ENCODE peak calls at places on chromosome 15, in eight cellular contexts. P, X, W, R, O, A, Y and L are unnamed samples.

GRCh38 chr15:91882858-91883586 is 29.5 kb downstream of the SLCO3A1 start:
- DNase-seq in P (no peak), X (no peak), W (no peak), R (peak), O (peak), A (no peak), Y (no peak), L (no peak)

GRCh38 chr15:48031973-48032372 is 88.8 kb upstream of the SLC24A5 start:
- DNase-seq in P (no peak), X (no peak), W (no peak), R (no peak), O (no peak), A (no peak), Y (no peak), L (no peak)

GRCh38 chr15:76988874-76989780 is 5.8 kb upstream of the PSTPIP1 start:
- DNase-seq in P (no peak), X (no peak), W (no peak), R (no peak), O (no peak), A (no peak), Y (peak), L (no peak)

GRCh38 chr15:26771917-26772587 is 814 bp downstream of the GABRB3 start:
- DNase-seq in P (no peak), X (peak), W (peak), R (no peak), O (no peak), A (no peak), Y (no peak), L (no peak)

GRCh38 chr15:77083381-77084160 is 12.7 kb upstream of the TSPAN3 start:
- DNase-seq in P (peak), X (no peak), W (peak), R (peak), O (peak), A (peak), Y (peak), L (peak)

GRCh38 chr15:70153948-70154439 is 56.3 kb upstream of the TLE3 start:
- DNase-seq in P (no peak), X (no peak), W (no peak), R (no peak), O (no peak), A (no peak), Y (no peak), L (no peak)

GRCh38 chr15:23372284-23372683 is 17.7 kb downstream of the GOLGA8S start:
- DNase-seq in P (peak), X (no peak), W (no peak), R (no peak), O (no peak), A (no peak), Y (no peak), L (peak)

GRCh38 chr15:24848050-24848449 is 106.7 kb upstream of the SNRPN start:
- DNase-seq in P (no peak), X (peak), W (peak), R (peak), O (peak), A (peak), Y (no peak), L (peak)

GRCh38 chr15:44289352-44289790 is 852 bp downstream of the GOLM2 start:
- DNase-seq in P (no peak), X (no peak), W (no peak), R (no peak), O (no peak), A (no peak), Y (no peak), L (peak)

GRCh38 chr15:92638709-92639365 is 16.7 kb downstream of the FAM174B start:
- DNase-seq in P (no peak), X (peak), W (peak), R (no peak), O (no peak), A (no peak), Y (no peak), L (no peak)

GRCh38 chr15:57890351-57890750 is 175.2 kb downstream of the ALDH1A2 start:
- DNase-seq in P (no peak), X (no peak), W (no peak), R (peak), O (no peak), A (no peak), Y (no peak), L (peak)

GRCh38 chr15:51755790-51756189 is 4.4 kb downstream of the TMOD2 start:
- DNase-seq in P (no peak), X (no peak), W (no peak), R (no peak), O (no peak), A (no peak), Y (no peak), L (no peak)

GRCh38 chr15:52150043-52150825 is 37.7 kb upstream of the BCL2L10 start:
- DNase-seq in P (no peak), X (no peak), W (no peak), R (no peak), O (no peak), A (no peak), Y (no peak), L (no peak)

GRCh38 chr15:35657679-35658201 is 111.8 kb upstream of the DPH6 start:
- DNase-seq in P (peak), X (no peak), W (no peak), R (peak), O (no peak), A (no peak), Y (no peak), L (peak)

GRCh38 chr15:72947709-72948108 is 104.6 kb upstream of the NEO1 start:
- DNase-seq in P (no peak), X (no peak), W (no peak), R (no peak), O (no peak), A (no peak), Y (no peak), L (no peak)

GRCh38 chr15:44550256-44550655 is 13.3 kb downstream of the EIF3J start:
- DNase-seq in P (peak), X (no peak), W (no peak), R (peak), O (no peak), A (no peak), Y (no peak), L (peak)

GRCh38 chr15:64456634-64457108 is 3.7 kb upstream of the ZNF609 start:
- DNase-seq in P (no peak), X (no peak), W (no peak), R (peak), O (no peak), A (no peak), Y (no peak), L (peak)

GRCh38 chr15:49152552-49153337 is 2.7 kb downstream of the COPS2 start:
- DNase-seq in P (no peak), X (no peak), W (no peak), R (no peak), O (no peak), A (no peak), Y (no peak), L (no peak)

GRCh38 chr15:33226559-33227181 is 32.2 kb upstream of the FMN1 start:
- DNase-seq in P (peak), X (peak), W (peak), R (no peak), O (no peak), A (peak), Y (peak), L (peak)

GRCh38 chr15:28961391-28961790 is 75.6 kb downstream of the APBA2 start:
- DNase-seq in P (no peak), X (no peak), W (no peak), R (no peak), O (no peak), A (no peak), Y (no peak), L (no peak)

GRCh38 chr15:83486363-83486762 is 39.2 kb downstream of the SH3GL3 start:
- DNase-seq in P (no peak), X (no peak), W (no peak), R (no peak), O (no peak), A (no peak), Y (no peak), L (no peak)

GRCh38 chr15:71455107-71455506 is 339.8 kb downstream of the THSD4 start:
- DNase-seq in P (no peak), X (no peak), W (no peak), R (no peak), O (no peak), A (no peak), Y (no peak), L (peak)

GRCh38 chr15:28018291-28019044 is 80.6 kb downstream of the OCA2 start:
- DNase-seq in P (no peak), X (no peak), W (no peak), R (no peak), O (no peak), A (no peak), Y (no peak), L (no peak)

GRCh38 chr15:59801649-59802048 is 112.5 kb upstream of the BNIP2 start:
- DNase-seq in P (no peak), X (no peak), W (no peak), R (no peak), O (no peak), A (no peak), Y (no peak), L (no peak)

GRCh38 chr15:44033894-44034293 is 161.2 kb downstream of the FRMD5 start:
- DNase-seq in P (no peak), X (no peak), W (peak), R (peak), O (no peak), A (peak), Y (no peak), L (peak)

GRCh38 chr15:60118146-60118545 is 114.0 kb downstream of the FOXB1 start:
- DNase-seq in P (no peak), X (no peak), W (no peak), R (no peak), O (no peak), A (no peak), Y (no peak), L (no peak)

GRCh38 chr15:81160312-81161214 is 26.5 kb downstream of the CFAP161 start:
- DNase-seq in P (no peak), X (no peak), W (no peak), R (peak), O (peak), A (no peak), Y (no peak), L (peak)

GRCh38 chr15:25481208-25481862 is 42.5 kb upstream of the UBE3A start:
- DNase-seq in P (no peak), X (peak), W (peak), R (no peak), O (no peak), A (peak), Y (no peak), L (no peak)

GRCh38 chr15:88802991-88803240 is 320 bp upstream of the ACAN start:
- DNase-seq in P (no peak), X (peak), W (no peak), R (no peak), O (no peak), A (no peak), Y (no peak), L (no peak)

GRCh38 chr15:80780416-80781221 is 1.4 kb downstream of the CEMIP start:
- DNase-seq in P (peak), X (no peak), W (peak), R (peak), O (peak), A (peak), Y (no peak), L (peak)

GRCh38 chr15:71512281-71513016 is 297.9 kb upstream of the NR2E3 start:
- DNase-seq in P (no peak), X (no peak), W (no peak), R (no peak), O (no peak), A (no peak), Y (no peak), L (peak)

GRCh38 chr15:66747866-66748265 is 45.8 kb downstream of the SMAD6 start:
- DNase-seq in P (peak), X (no peak), W (no peak), R (peak), O (no peak), A (no peak), Y (no peak), L (no peak)

GRCh38 chr15:34588046-34588674 is 4.7 kb upstream of the GOLGA8B start:
- DNase-seq in P (peak), X (peak), W (peak), R (peak), O (no peak), A (peak), Y (peak), L (peak)

GRCh38 chr15:66819084-66819483 is 117.0 kb downstream of the SMAD6 start:
- DNase-seq in P (no peak), X (no peak), W (no peak), R (no peak), O (no peak), A (no peak), Y (no peak), L (no peak)

DNA sequence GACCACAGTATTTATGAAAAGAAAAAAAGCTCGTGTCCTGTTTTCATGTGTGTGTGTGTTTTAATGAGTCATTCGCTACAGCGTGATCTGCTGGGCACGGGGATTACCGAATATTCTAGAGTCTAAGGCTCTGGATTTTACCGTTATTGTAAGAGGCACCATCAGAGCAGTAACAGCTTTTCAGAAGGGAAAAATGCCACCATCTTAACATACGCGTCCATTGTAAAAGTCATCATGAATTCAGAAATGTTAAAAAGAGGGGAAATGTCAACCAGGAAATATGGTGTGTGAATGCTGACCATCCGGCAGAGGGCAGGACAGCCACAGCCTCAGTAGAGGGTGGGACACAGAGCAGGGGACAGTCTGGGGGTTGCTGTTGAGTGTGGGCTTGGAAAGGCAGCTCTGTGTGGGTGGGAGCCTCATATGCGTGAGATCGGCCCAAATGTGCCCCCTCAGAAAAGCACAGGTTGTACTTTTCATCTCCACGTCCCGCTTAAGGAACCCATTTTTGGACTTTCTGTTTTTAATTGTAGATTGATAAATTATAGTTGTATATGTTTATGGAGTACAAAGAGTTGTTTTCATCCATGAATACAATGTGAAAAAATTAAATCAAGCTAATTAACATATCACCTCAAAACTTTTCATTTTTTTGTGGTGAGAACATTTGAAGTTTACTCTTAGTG is 69.6 kb downstream of the ASB7 start:
- DNase-seq in P (peak), X (peak), W (no peak), R (peak), O (no peak), A (peak), Y (no peak), L (peak)
- TF ChIP-seq CTCF in P (peak), X (peak), W (peak), R (peak), O (peak), A (peak), Y (no peak), L (peak)

GRCh38 chr15:97235285-97235985 is 725.1 kb upstream of the ARRDC4 start:
- DNase-seq in P (peak), X (peak), W (peak), R (peak), O (peak), A (peak), Y (peak), L (peak)
- H3K4me3 ChIP-seq in P (peak), X (no peak), W (no peak), R (no peak), O (no peak), A (no peak), Y (no peak), L (peak)

DNA sequence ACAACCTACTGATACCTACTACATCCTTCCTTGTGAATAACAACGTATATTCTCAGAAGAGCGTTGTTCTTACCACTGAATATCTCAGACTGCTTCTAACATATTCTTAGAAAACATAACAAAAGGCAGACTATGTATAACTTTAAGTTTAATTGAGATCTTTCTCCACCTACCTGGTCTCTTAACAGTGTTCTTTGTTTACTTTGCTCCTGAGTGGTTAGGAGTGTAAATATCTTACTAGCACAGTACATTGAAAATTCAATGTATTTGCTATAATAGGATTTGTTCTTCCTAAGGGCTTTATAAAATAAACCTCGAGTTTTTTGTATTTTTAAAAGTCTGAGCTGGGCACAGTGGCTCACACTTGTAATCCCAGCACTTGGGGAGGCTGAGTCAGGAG is 7.9 kb upstream of the BLM start:
- DNase-seq in P (no peak), X (no peak), W (no peak), R (no peak), O (no peak), A (no peak), Y (no peak), L (no peak)
- TF ChIP-seq CTCF in P (no peak), X (no peak), W (no peak), R (no peak), O (no peak), A (no peak), Y (no peak), L (no peak)

GRCh38 chr15:67834249-67834592 is 5.6 kb downstream of the RNU6-1 start:
- DNase-seq in P (no peak), X (no peak), W (no peak), R (no peak), O (no peak), A (no peak), Y (no peak), L (no peak)
- H3K4me3 ChIP-seq in P (peak), X (peak), W (no peak), R (no peak), O (peak), A (peak), Y (peak), L (peak)